ENCODE peak calls at places on chromosomes 6 and 20, in six cellular contexts. One of them, this sample, is unnamed. For H3K4me1, the result is how much of the 10 kb centered on the place peaks cover.

GRCh38 chr6:129662980-129663431 is 47.0 kb downstream of the ARHGAP18 start:
- ATAC-seq in HepG2: peak
- ATAC-seq in K562: peak
- ATAC-seq in GM12878: peak
- ATAC-seq in HCT116: no peak
- ATAC-seq in upper lobe of left lung: no peak
- ATAC-seq in this sample: no peak

GRCh38 chr20:49446808-49447207 is 35.7 kb downstream of the KCNB1 start:
- ATAC-seq in HepG2: no peak
- ATAC-seq in K562: peak
- ATAC-seq in GM12878: no peak
- ATAC-seq in HCT116: no peak
- ATAC-seq in upper lobe of left lung: peak
- ATAC-seq in this sample: peak

GRCh38 chr20:57065646-57066045 is 200.8 kb downstream of the BMP7 start:
- ATAC-seq in HepG2: no peak
- ATAC-seq in K562: no peak
- ATAC-seq in GM12878: no peak
- ATAC-seq in HCT116: no peak
- ATAC-seq in upper lobe of left lung: no peak
- ATAC-seq in this sample: no peak

GRCh38 chr20:63253065-63253437 is 1.2 kb downstream of the NKAIN4 start:
- ATAC-seq in HepG2: no peak
- ATAC-seq in K562: no peak
- ATAC-seq in GM12878: no peak
- ATAC-seq in HCT116: no peak
- ATAC-seq in upper lobe of left lung: no peak
- ATAC-seq in this sample: no peak

GRCh38 chr20:4141616-4142240 is 126.4 kb upstream of the RNF24 start:
- ATAC-seq in HepG2: no peak
- ATAC-seq in K562: no peak
- ATAC-seq in GM12878: no peak
- ATAC-seq in HCT116: no peak
- ATAC-seq in upper lobe of left lung: no peak
- ATAC-seq in this sample: no peak

GRCh38 chr20:23436681-23437080 is 2.8 kb upstream of the CSTL1 start:
- ATAC-seq in HepG2: peak
- ATAC-seq in K562: peak
- ATAC-seq in GM12878: no peak
- ATAC-seq in HCT116: no peak
- ATAC-seq in upper lobe of left lung: no peak
- ATAC-seq in this sample: no peak

GRCh38 chr6:64074981-64075380 is 439.4 kb downstream of the PHF3 start:
- ATAC-seq in HepG2: no peak
- ATAC-seq in K562: no peak
- ATAC-seq in GM12878: no peak
- ATAC-seq in HCT116: no peak
- ATAC-seq in upper lobe of left lung: no peak
- ATAC-seq in this sample: no peak

GRCh38 chr20:41428285-41428684 is 61.7 kb upstream of the EMILIN3 start:
- ATAC-seq in HepG2: peak
- ATAC-seq in K562: no peak
- ATAC-seq in GM12878: no peak
- ATAC-seq in HCT116: peak
- ATAC-seq in upper lobe of left lung: no peak
- ATAC-seq in this sample: no peak

GRCh38 chr6:36309212-36309611 is 27.5 kb downstream of the BNIP5 start:
- ATAC-seq in HepG2: no peak
- ATAC-seq in K562: no peak
- ATAC-seq in GM12878: no peak
- ATAC-seq in HCT116: no peak
- ATAC-seq in upper lobe of left lung: no peak
- ATAC-seq in this sample: no peak

GRCh38 chr6:63475707-63476106 is 96.6 kb upstream of the LOC128125822 start:
- ATAC-seq in HepG2: peak
- ATAC-seq in K562: no peak
- ATAC-seq in GM12878: no peak
- ATAC-seq in HCT116: peak
- ATAC-seq in upper lobe of left lung: no peak
- ATAC-seq in this sample: no peak

GRCh38 chr20:24948939-24949679 is at the start of gene CST7:
- ATAC-seq in HepG2: peak
- ATAC-seq in K562: no peak
- ATAC-seq in GM12878: peak
- ATAC-seq in HCT116: peak
- ATAC-seq in upper lobe of left lung: peak
- ATAC-seq in this sample: no peak

GRCh38 chr6:5652738-5653137 is 354.0 kb downstream of the NRN1 start:
- ATAC-seq in HepG2: no peak
- ATAC-seq in K562: no peak
- ATAC-seq in GM12878: no peak
- ATAC-seq in HCT116: no peak
- ATAC-seq in upper lobe of left lung: no peak
- ATAC-seq in this sample: no peak

GRCh38 chr6:25056130-25056529 is 120.4 kb upstream of the RIPOR2 start:
- ATAC-seq in HepG2: no peak
- ATAC-seq in K562: no peak
- ATAC-seq in GM12878: peak
- ATAC-seq in HCT116: no peak
- ATAC-seq in upper lobe of left lung: peak
- ATAC-seq in this sample: no peak

GRCh38 chr6:145904878-145905277 is 59.3 kb downstream of the SHPRH start:
- ATAC-seq in HepG2: no peak
- ATAC-seq in K562: peak
- ATAC-seq in GM12878: peak
- ATAC-seq in HCT116: no peak
- ATAC-seq in upper lobe of left lung: peak
- ATAC-seq in this sample: peak

GRCh38 chr6:142756215-142756630 is 188.8 kb downstream of the HIVEP2 start:
- ATAC-seq in HepG2: peak
- ATAC-seq in K562: peak
- ATAC-seq in GM12878: peak
- ATAC-seq in HCT116: peak
- ATAC-seq in upper lobe of left lung: no peak
- ATAC-seq in this sample: no peak

GRCh38 chr6:166910601-166911000 is 45.7 kb downstream of the RNASET2 start:
- ATAC-seq in HepG2: no peak
- ATAC-seq in K562: no peak
- ATAC-seq in GM12878: no peak
- ATAC-seq in HCT116: no peak
- ATAC-seq in upper lobe of left lung: no peak
- ATAC-seq in this sample: no peak

GRCh38 chr6:36650848-36651247 is 27.7 kb upstream of the CDKN1A start:
- ATAC-seq in HepG2: peak
- ATAC-seq in K562: peak
- ATAC-seq in GM12878: peak
- ATAC-seq in HCT116: peak
- ATAC-seq in upper lobe of left lung: peak
- ATAC-seq in this sample: no peak

GRCh38 chr20:49924247-49924646 is 8.9 kb upstream of the SPATA2 start:
- ATAC-seq in HepG2: no peak
- ATAC-seq in K562: no peak
- ATAC-seq in GM12878: no peak
- ATAC-seq in HCT116: no peak
- ATAC-seq in upper lobe of left lung: no peak
- ATAC-seq in this sample: no peak

GRCh38 chr6:166588691-166589333 is 2.3 kb upstream of the RAMACL start:
- ATAC-seq in HepG2: no peak
- ATAC-seq in K562: no peak
- ATAC-seq in GM12878: peak
- ATAC-seq in HCT116: no peak
- ATAC-seq in upper lobe of left lung: peak
- ATAC-seq in this sample: peak

DNA sequence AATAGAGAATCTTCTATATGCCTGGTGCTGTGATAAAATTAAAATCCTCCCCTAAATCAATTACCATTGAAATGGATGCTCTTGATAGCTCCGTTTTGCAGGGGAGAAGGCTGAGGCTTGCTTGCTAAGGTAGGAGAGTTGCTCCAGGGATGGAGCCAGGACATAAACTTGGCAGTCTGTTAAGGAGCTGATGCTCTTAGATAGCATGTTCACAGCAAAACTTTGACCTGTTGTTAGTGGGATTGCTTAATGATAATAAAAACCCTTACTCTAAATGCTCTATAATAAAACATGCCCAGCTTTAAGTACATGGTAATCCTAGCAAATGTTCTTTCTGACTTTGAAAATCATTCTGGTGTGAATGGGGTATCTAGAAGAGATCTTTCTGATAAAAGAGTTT is 228.4 kb upstream of the JAG1 start:
- ATAC-seq in HepG2: no peak
- ATAC-seq in K562: no peak
- ATAC-seq in GM12878: no peak
- ATAC-seq in HCT116: no peak
- ATAC-seq in upper lobe of left lung: no peak
- ATAC-seq in this sample: no peak
- TF ChIP-seq POLR2AphosphoS5 in HepG2: no peak
- TF ChIP-seq POLR2AphosphoS5 in K562: no peak
- TF ChIP-seq POLR2AphosphoS5 in GM12878: no peak
- TF ChIP-seq POLR2AphosphoS5 in HCT116: no peak
- TF ChIP-seq POLR2AphosphoS5 in upper lobe of left lung: no peak
- TF ChIP-seq POLR2AphosphoS5 in this sample: no peak

DNA sequence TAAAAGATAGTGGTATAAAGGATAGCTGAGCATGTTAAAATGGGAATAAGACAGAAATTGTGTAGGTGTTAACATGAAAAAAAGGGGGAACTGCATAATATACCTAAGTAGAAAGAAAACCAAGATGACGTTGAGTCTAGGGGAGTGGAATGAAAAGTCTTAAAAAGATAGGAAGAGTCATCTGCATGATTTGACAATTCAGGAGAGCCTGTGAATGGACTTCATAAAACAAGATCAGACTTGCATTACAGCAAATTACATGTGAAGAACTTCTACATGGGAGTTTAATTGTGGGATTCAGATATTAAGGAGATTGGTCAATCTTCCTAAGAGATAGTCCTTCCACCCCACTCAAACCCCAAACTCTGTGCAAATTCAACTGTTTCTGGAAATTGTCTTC is 85.5 kb downstream of the WASF1 start:
- ATAC-seq in HepG2: no peak
- ATAC-seq in K562: no peak
- ATAC-seq in GM12878: no peak
- ATAC-seq in HCT116: no peak
- ATAC-seq in upper lobe of left lung: no peak
- ATAC-seq in this sample: no peak
- TF ChIP-seq POLR2A in HepG2: no peak
- TF ChIP-seq POLR2A in K562: no peak
- TF ChIP-seq POLR2A in GM12878: no peak
- TF ChIP-seq POLR2A in HCT116: no peak
- TF ChIP-seq POLR2A in upper lobe of left lung: no peak
- TF ChIP-seq POLR2A in this sample: no peak

GRCh38 chr6:138537090-138537489 is 37.8 kb upstream of the NHSL1 start:
- ATAC-seq in HepG2: no peak
- ATAC-seq in K562: no peak
- ATAC-seq in GM12878: no peak
- ATAC-seq in HCT116: no peak
- ATAC-seq in upper lobe of left lung: peak
- ATAC-seq in this sample: no peak

GRCh38 chr6:138539882-138540281 is 40.6 kb upstream of the NHSL1 start:
- ATAC-seq in HepG2: no peak
- ATAC-seq in K562: no peak
- ATAC-seq in GM12878: peak
- ATAC-seq in HCT116: no peak
- ATAC-seq in upper lobe of left lung: no peak
- ATAC-seq in this sample: no peak

GRCh38 chr6:138535728-138536454 is 36.6 kb upstream of the NHSL1 start:
- ATAC-seq in HepG2: no peak
- ATAC-seq in K562: no peak
- ATAC-seq in GM12878: no peak
- ATAC-seq in HCT116: no peak
- ATAC-seq in upper lobe of left lung: no peak
- ATAC-seq in this sample: peak

GRCh38 chr6:138540468-138540867 is 41.2 kb upstream of the NHSL1 start:
- ATAC-seq in HepG2: no peak
- ATAC-seq in K562: no peak
- ATAC-seq in GM12878: peak
- ATAC-seq in HCT116: no peak
- ATAC-seq in upper lobe of left lung: no peak
- ATAC-seq in this sample: no peak

DNA sequence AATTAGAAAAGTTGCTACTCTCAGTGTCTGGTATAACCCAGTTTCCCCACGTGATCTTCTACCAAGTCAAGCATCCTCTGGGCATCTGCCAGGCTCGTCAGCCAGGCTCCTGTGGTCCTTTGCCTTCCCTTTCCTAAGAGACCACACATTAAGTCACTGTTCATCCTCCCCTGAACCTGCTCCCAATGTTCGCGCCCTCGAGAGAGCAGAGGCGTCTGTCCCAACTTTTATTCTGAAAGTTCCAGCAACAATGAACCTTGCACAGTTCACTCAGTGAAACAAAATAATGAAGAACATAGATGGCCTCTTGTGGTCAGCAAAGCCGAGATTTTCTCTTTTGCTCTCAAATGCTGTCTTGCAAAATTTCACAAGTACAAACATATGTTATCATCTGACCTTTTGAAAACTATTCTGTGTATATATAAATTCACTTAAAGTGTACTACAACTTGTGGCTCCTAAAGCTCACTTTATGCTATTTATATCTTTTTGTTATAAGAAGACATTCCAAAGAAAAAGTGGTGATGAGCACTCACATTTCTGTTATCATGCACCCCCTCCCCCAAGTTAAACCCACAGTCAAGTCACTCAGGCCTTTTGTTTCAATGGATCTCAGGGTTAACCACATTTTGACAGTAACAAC is 39.2 kb upstream of the NHSL1 start:
- ATAC-seq in HepG2: peak
- ATAC-seq in K562: no peak
- ATAC-seq in GM12878: no peak
- ATAC-seq in HCT116: no peak
- ATAC-seq in upper lobe of left lung: peak
- ATAC-seq in this sample: no peak
- H3K4me1 ChIP-seq in HepG2: half or more
- H3K4me1 ChIP-seq in K562: under half
- H3K4me1 ChIP-seq in GM12878: under half
- H3K4me1 ChIP-seq in HCT116: under half
- H3K4me1 ChIP-seq in upper lobe of left lung: under half
- H3K4me1 ChIP-seq in this sample: under half

DNA sequence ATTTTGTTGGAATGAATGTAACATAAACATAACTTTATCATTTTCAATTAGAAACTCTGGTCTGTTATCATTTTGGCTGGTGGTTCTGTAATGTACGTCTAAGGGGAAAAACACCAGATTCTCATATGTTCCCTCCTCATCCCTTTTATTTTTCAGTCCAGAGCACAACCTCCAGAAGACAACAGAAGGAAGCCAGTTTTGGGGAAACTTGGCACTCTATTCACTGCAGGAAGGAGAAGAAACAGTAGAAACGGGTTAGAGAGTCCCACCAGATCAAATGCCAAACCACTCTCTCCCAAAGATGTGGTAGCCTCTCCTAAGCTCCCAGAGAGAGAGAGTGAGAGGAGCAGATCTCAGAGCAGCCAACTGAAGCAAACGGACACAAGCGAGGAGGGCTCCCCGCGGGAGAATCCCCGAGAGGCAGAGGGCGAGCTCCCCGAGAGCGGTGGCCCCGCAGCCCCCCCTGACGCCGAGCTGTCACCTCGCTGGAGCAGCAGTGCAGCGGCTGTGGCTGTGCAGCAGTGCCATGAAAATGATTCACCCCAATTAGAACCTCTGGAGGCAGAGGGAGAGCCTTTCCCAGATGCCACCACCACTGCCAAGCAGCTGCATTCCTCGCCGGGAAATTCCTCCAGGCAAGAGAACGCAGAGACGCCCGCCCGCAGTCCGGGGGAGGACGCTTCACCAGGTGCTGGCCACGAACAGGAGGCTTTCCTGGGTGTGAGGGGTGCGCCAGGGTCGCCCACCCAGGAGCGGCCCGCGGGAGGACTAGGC is 117.8 kb downstream of the RTN4IP1 start:
- ATAC-seq in HepG2: peak
- ATAC-seq in K562: no peak
- ATAC-seq in GM12878: peak
- ATAC-seq in HCT116: peak
- ATAC-seq in upper lobe of left lung: peak
- ATAC-seq in this sample: peak
- TF ChIP-seq POLR2AphosphoS5 in HepG2: no peak
- TF ChIP-seq POLR2AphosphoS5 in K562: no peak
- TF ChIP-seq POLR2AphosphoS5 in GM12878: no peak
- TF ChIP-seq POLR2AphosphoS5 in HCT116: no peak
- TF ChIP-seq POLR2AphosphoS5 in upper lobe of left lung: no peak
- TF ChIP-seq POLR2AphosphoS5 in this sample: no peak